ENCODE peak calls at places on chromosome 3, in five cellular contexts. One of them, this sample, is unnamed. For H3K36me3 and H3K9me3, the result is how much of the 10 kb centered on the place peaks cover.

GRCh38 chr3:129016366-129016724 is 15.2 kb downstream of the EFCC1 start:
- DNase-seq in endodermal cell: no peak
- DNase-seq in osteoblast: no peak
- DNase-seq in iPS DF 6.9: no peak
- DNase-seq in astrocyte: no peak
- DNase-seq in this sample: no peak

GRCh38 chr3:44409640-44410410 is 67.6 kb downstream of the ZNF445 start:
- DNase-seq in endodermal cell: peak
- DNase-seq in osteoblast: no peak
- DNase-seq in iPS DF 6.9: no peak
- DNase-seq in astrocyte: no peak
- DNase-seq in this sample: no peak

GRCh38 chr3:181713300-181713647 is 1.5 kb downstream of the SOX2 start:
- DNase-seq in endodermal cell: no peak
- DNase-seq in osteoblast: no peak
- DNase-seq in iPS DF 6.9: no peak
- DNase-seq in astrocyte: peak
- DNase-seq in this sample: no peak

GRCh38 chr3:32595318-32595717 is 24.7 kb upstream of the DYNC1LI1 start:
- DNase-seq in endodermal cell: no peak
- DNase-seq in osteoblast: no peak
- DNase-seq in iPS DF 6.9: no peak
- DNase-seq in astrocyte: no peak
- DNase-seq in this sample: no peak

GRCh38 chr3:129224984-129225393 is 24.4 kb upstream of the COPG1 start:
- DNase-seq in endodermal cell: peak
- DNase-seq in osteoblast: peak
- DNase-seq in iPS DF 6.9: no peak
- DNase-seq in astrocyte: peak
- DNase-seq in this sample: no peak

GRCh38 chr3:117628896-117629295 is 919.3 kb downstream of the TUSC7 start:
- DNase-seq in endodermal cell: no peak
- DNase-seq in osteoblast: peak
- DNase-seq in iPS DF 6.9: no peak
- DNase-seq in astrocyte: peak
- DNase-seq in this sample: no peak

GRCh38 chr3:57959407-57960173 is 48.6 kb upstream of the FLNB start:
- DNase-seq in endodermal cell: no peak
- DNase-seq in osteoblast: no peak
- DNase-seq in iPS DF 6.9: no peak
- DNase-seq in astrocyte: peak
- DNase-seq in this sample: no peak

GRCh38 chr3:69558912-69559311 is 173.0 kb upstream of the FRMD4B start:
- DNase-seq in endodermal cell: no peak
- DNase-seq in osteoblast: no peak
- DNase-seq in iPS DF 6.9: no peak
- DNase-seq in astrocyte: no peak
- DNase-seq in this sample: no peak

GRCh38 chr3:66179813-66180212 is 41.0 kb upstream of the SLC25A26 start:
- DNase-seq in endodermal cell: no peak
- DNase-seq in osteoblast: no peak
- DNase-seq in iPS DF 6.9: no peak
- DNase-seq in astrocyte: peak
- DNase-seq in this sample: no peak

GRCh38 chr3:151278223-151278622 is at the start of gene P2RY14:
- DNase-seq in endodermal cell: no peak
- DNase-seq in osteoblast: no peak
- DNase-seq in iPS DF 6.9: no peak
- DNase-seq in astrocyte: no peak
- DNase-seq in this sample: no peak

GRCh38 chr3:58164199-58164879 is 46.4 kb downstream of the DNASE1L3 start:
- DNase-seq in endodermal cell: no peak
- DNase-seq in osteoblast: peak
- DNase-seq in iPS DF 6.9: no peak
- DNase-seq in astrocyte: peak
- DNase-seq in this sample: no peak

GRCh38 chr3:161471211-161471610 is 25.4 kb upstream of the OTOL1 start:
- DNase-seq in endodermal cell: no peak
- DNase-seq in osteoblast: no peak
- DNase-seq in iPS DF 6.9: no peak
- DNase-seq in astrocyte: no peak
- DNase-seq in this sample: no peak

GRCh38 chr3:49165771-49166751 is at the start of gene CCDC71:
- DNase-seq in endodermal cell: peak
- DNase-seq in osteoblast: peak
- DNase-seq in iPS DF 6.9: peak
- DNase-seq in astrocyte: peak
- DNase-seq in this sample: no peak

GRCh38 chr3:97990624-97991277 is 18.5 kb upstream of the RIOX2 start:
- DNase-seq in endodermal cell: no peak
- DNase-seq in osteoblast: no peak
- DNase-seq in iPS DF 6.9: no peak
- DNase-seq in astrocyte: no peak
- DNase-seq in this sample: no peak

GRCh38 chr3:11566916-11567315 is 76.8 kb downstream of the VGLL4 start:
- DNase-seq in endodermal cell: peak
- DNase-seq in osteoblast: no peak
- DNase-seq in iPS DF 6.9: no peak
- DNase-seq in astrocyte: no peak
- DNase-seq in this sample: no peak

GRCh38 chr3:165254812-165255211 is 58.6 kb upstream of the SLITRK3 start:
- DNase-seq in endodermal cell: no peak
- DNase-seq in osteoblast: no peak
- DNase-seq in iPS DF 6.9: peak
- DNase-seq in astrocyte: peak
- DNase-seq in this sample: no peak

GRCh38 chr3:115494826-115495225 is 128.5 kb upstream of the GAP43 start:
- DNase-seq in endodermal cell: no peak
- DNase-seq in osteoblast: no peak
- DNase-seq in iPS DF 6.9: no peak
- DNase-seq in astrocyte: no peak
- DNase-seq in this sample: no peak

GRCh38 chr3:114331710-114332109 is 37.9 kb downstream of the TIGIT start:
- DNase-seq in endodermal cell: no peak
- DNase-seq in osteoblast: no peak
- DNase-seq in iPS DF 6.9: no peak
- DNase-seq in astrocyte: no peak
- DNase-seq in this sample: no peak

GRCh38 chr3:126361211-126361610 is 4.0 kb upstream of the KLF15 start:
- DNase-seq in endodermal cell: no peak
- DNase-seq in osteoblast: no peak
- DNase-seq in iPS DF 6.9: no peak
- DNase-seq in astrocyte: no peak
- DNase-seq in this sample: no peak

GRCh38 chr3:3765661-3766060 is 33.6 kb upstream of the LRRN1 start:
- DNase-seq in endodermal cell: no peak
- DNase-seq in osteoblast: no peak
- DNase-seq in iPS DF 6.9: no peak
- DNase-seq in astrocyte: peak
- DNase-seq in this sample: no peak

GRCh38 chr3:25527796-25528195 is 99.7 kb downstream of the RARB start:
- DNase-seq in endodermal cell: no peak
- DNase-seq in osteoblast: peak
- DNase-seq in iPS DF 6.9: no peak
- DNase-seq in astrocyte: peak
- DNase-seq in this sample: no peak

GRCh38 chr3:132135628-132136333 is 101.0 kb upstream of the CPNE4 start:
- DNase-seq in endodermal cell: peak
- DNase-seq in osteoblast: peak
- DNase-seq in iPS DF 6.9: no peak
- DNase-seq in astrocyte: peak
- DNase-seq in this sample: no peak

GRCh38 chr3:14127516-14128161 is 2.8 kb downstream of the TMEM43 start:
- DNase-seq in endodermal cell: peak
- DNase-seq in osteoblast: no peak
- DNase-seq in iPS DF 6.9: no peak
- DNase-seq in astrocyte: no peak
- DNase-seq in this sample: no peak

GRCh38 chr3:133393691-133394474 is 6.0 kb upstream of the BFSP2 start:
- DNase-seq in endodermal cell: peak
- DNase-seq in osteoblast: peak
- DNase-seq in iPS DF 6.9: no peak
- DNase-seq in astrocyte: peak
- DNase-seq in this sample: no peak

GRCh38 chr3:123749716-123750115 is 134.4 kb downstream of the MYLK start:
- DNase-seq in endodermal cell: no peak
- DNase-seq in osteoblast: peak
- DNase-seq in iPS DF 6.9: no peak
- DNase-seq in astrocyte: peak
- DNase-seq in this sample: no peak

GRCh38 chr3:32374788-32375595 is 16.7 kb upstream of the CMTM7 start:
- DNase-seq in endodermal cell: peak
- DNase-seq in osteoblast: no peak
- DNase-seq in iPS DF 6.9: peak
- DNase-seq in astrocyte: peak
- DNase-seq in this sample: peak

GRCh38 chr3:31754575-31755278 is 222.0 kb downstream of the STT3B start:
- DNase-seq in endodermal cell: no peak
- DNase-seq in osteoblast: no peak
- DNase-seq in iPS DF 6.9: no peak
- DNase-seq in astrocyte: no peak
- DNase-seq in this sample: no peak

GRCh38 chr3:71785594-71786472 is 885 bp upstream of the PROK2 start:
- DNase-seq in endodermal cell: peak
- DNase-seq in osteoblast: peak
- DNase-seq in iPS DF 6.9: no peak
- DNase-seq in astrocyte: no peak
- DNase-seq in this sample: no peak

GRCh38 chr3:104066658-104067057 is 1300.1 kb upstream of the ALCAM start:
- DNase-seq in endodermal cell: no peak
- DNase-seq in osteoblast: no peak
- DNase-seq in iPS DF 6.9: no peak
- DNase-seq in astrocyte: peak
- DNase-seq in this sample: no peak

GRCh38 chr3:14124223-14124614 is 451 bp downstream of the CHCHD4 start:
- DNase-seq in endodermal cell: peak
- DNase-seq in osteoblast: no peak
- DNase-seq in iPS DF 6.9: no peak
- DNase-seq in astrocyte: no peak
- DNase-seq in this sample: no peak

GRCh38 chr3:187694801-187695200 is 7.6 kb downstream of the RTP2 start:
- DNase-seq in endodermal cell: no peak
- DNase-seq in osteoblast: no peak
- DNase-seq in iPS DF 6.9: no peak
- DNase-seq in astrocyte: peak
- DNase-seq in this sample: no peak

DNA sequence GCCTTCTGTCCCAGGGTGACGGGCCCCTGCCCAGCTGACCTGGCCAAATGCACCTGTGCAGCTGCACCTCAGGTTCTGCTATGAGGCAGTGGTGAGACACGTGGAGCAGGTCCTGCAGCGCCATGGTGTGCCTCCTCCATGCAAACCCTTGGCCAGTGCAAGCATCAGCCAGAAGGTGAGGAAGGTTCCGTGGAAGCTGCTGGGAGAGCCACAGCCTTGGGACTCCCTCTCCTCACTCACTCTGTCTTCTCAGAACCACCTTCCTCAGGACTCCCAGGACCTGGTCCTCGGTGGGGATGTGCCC is 31.6 kb downstream of the PTPN23 start:
- DNase-seq in endodermal cell: no peak
- DNase-seq in osteoblast: peak
- DNase-seq in iPS DF 6.9: no peak
- DNase-seq in astrocyte: no peak
- DNase-seq in this sample: no peak
- H3K36me3 ChIP-seq in endodermal cell: half or more
- H3K36me3 ChIP-seq in osteoblast: under half
- H3K36me3 ChIP-seq in iPS DF 6.9: half or more
- H3K36me3 ChIP-seq in astrocyte: under half
- H3K36me3 ChIP-seq in this sample: under half

DNA sequence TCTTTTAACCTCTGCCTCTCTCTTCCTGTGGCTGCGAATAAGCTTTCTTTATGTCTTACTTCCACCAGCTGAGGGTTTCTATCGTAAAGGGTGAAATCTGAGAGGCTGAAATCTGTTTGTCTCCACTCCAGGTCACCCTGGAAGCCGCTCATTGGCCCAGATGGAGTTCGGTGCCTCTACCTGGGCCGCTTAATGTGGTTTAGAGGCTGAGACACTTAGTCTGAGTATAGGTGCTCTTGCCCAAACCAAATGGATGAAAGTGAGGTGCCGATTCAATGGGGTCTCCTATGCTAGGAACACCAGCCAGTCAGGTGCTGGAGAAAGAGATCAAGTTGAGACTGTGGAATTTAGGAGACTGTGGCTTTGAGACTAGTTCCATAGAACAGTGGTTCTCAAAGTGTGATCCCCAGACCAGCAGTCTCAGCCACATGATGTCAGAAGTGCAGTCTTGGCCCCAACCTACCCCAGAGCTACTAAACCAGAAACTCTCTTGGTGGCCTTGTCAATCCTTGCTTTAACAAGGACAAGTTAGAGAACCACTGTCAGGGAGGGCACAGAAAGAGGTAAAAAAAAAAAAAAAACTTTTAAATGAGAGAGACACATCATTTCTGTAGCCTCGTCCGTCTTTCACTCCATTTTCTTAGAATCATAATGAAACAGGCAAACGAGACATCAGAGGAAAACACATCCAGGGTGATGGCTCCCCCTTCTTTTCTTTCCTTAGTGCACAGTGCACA is 54.9 kb upstream of the CCR2 start:
- DNase-seq in endodermal cell: no peak
- DNase-seq in osteoblast: no peak
- DNase-seq in iPS DF 6.9: no peak
- DNase-seq in astrocyte: no peak
- DNase-seq in this sample: no peak
- H3K9me3 ChIP-seq in endodermal cell: under half
- H3K9me3 ChIP-seq in osteoblast: under half
- H3K9me3 ChIP-seq in iPS DF 6.9: under half
- H3K9me3 ChIP-seq in astrocyte: under half
- H3K9me3 ChIP-seq in this sample: under half

DNA sequence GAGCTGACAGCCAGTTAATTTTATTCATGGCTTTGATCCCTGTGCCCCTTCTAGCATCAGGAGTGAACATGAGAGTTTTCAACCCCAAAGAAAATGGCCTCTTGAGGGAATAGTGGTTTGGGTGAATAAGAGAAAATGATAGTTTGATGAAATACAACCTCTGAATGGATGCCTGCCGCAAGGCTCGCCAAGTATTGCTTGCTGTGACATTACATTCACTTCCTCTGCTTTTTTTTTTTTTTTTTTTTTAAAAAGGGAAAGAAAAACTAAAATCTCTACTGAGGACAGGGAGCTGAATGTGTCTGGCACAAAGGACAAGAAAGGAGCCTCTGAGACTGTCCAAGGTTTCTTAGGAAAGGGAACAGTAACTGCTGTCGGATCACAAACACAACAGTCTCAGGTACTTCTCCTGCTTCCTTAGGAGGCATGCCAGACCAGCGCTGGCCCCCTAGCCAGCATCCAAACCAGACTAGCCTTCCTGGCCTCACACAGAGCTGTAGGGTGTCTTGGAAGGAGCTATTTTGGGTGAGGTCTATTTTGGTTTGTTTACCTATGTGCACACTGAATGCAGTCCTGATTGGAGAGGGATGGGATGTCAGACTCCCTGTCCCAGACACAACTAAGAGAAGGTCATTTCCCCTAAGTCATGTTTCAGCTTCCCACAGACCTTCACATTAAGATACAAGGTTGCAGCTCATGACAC is 29.0 kb downstream of the CCDC80 start:
- DNase-seq in endodermal cell: no peak
- DNase-seq in osteoblast: peak
- DNase-seq in iPS DF 6.9: no peak
- DNase-seq in astrocyte: no peak
- DNase-seq in this sample: no peak
- H3K36me3 ChIP-seq in endodermal cell: under half
- H3K36me3 ChIP-seq in osteoblast: half or more
- H3K36me3 ChIP-seq in iPS DF 6.9: under half
- H3K36me3 ChIP-seq in astrocyte: half or more
- H3K36me3 ChIP-seq in this sample: under half

GRCh38 chr3:5145120-5145519 is 23.0 kb downstream of the ARL8B start:
- DNase-seq in endodermal cell: no peak
- DNase-seq in osteoblast: no peak
- DNase-seq in iPS DF 6.9: no peak
- DNase-seq in astrocyte: no peak
- DNase-seq in this sample: no peak
- H3K9me3 ChIP-seq in endodermal cell: half or more
- H3K9me3 ChIP-seq in osteoblast: under half
- H3K9me3 ChIP-seq in iPS DF 6.9: under half
- H3K9me3 ChIP-seq in astrocyte: under half
- H3K9me3 ChIP-seq in this sample: under half

This sample was measured in SK-N-MC.